ENCODE peak calls at places on chromosome 17, in ten cellular contexts. N is amniotic stem cell; P is stimulated activated CD8-positive, alpha-beta memory T cell treated with anti-CD3 and anti-CD28 coated beads, Interleukin-7, amount 100 ng/mL, for 1 hour; M is ELR; F is AG09309; Q is H7; U is Caco-2; G is body of pancreas; L is heart left ventricle; B is activated CD8-positive, alpha-beta memory T cell treated with anti-CD3 and anti-CD28 coated beads for 48 hours. C is an unnamed sample.

GRCh38 chr17:78901806-78902205 is 1.2 kb downstream of the CEP295NL start:
- DNase-seq in G (no peak), Q (no peak), M (no peak), U (no peak), N (no peak), P (no peak), B (no peak), L (no peak), F (no peak), C (no peak)

GRCh38 chr17:65750166-65750565 is 188.7 kb upstream of the AXIN2 start:
- DNase-seq in N (no peak), B (no peak), M (no peak), L (no peak), G (no peak), Q (no peak), F (no peak), P (no peak), U (no peak), C (no peak)

GRCh38 chr17:38713456-38713855 is 8.4 kb downstream of the MLLT6 start:
- DNase-seq in N (no peak), B (no peak), L (no peak), U (no peak), P (no peak), Q (peak), M (no peak), F (no peak), G (no peak), C (no peak)

GRCh38 chr17:36673637-36674277 is 72.4 kb downstream of the MRM1 start:
- DNase-seq in F (no peak), G (no peak), M (no peak), U (no peak), Q (no peak), P (no peak), B (no peak), L (no peak), N (no peak), C (no peak)

GRCh38 chr17:56896968-56897359 is 16.9 kb downstream of the TRIM25 start:
- DNase-seq in Q (no peak), F (no peak), B (no peak), N (no peak), G (peak), P (no peak), L (no peak), U (no peak), M (no peak), C (no peak)

GRCh38 chr17:292531-293382 is 59.9 kb downstream of the RPH3AL start:
- DNase-seq in F (no peak), N (no peak), B (no peak), L (no peak), G (no peak), U (no peak), M (no peak), P (no peak), Q (peak), C (no peak)

GRCh38 chr17:66829386-66829864 is 5.5 kb upstream of the CACNG5 start:
- DNase-seq in M (peak), P (no peak), Q (peak), B (no peak), N (peak), L (peak), U (peak), F (peak), G (peak), C (no peak)

GRCh38 chr17:64326420-64327054 is 63.5 kb upstream of the TEX2 start:
- DNase-seq in N (no peak), L (peak), U (no peak), G (peak), M (peak), Q (no peak), P (no peak), B (no peak), F (peak), C (peak)

GRCh38 chr17:29929006-29929543 is 953 bp downstream of the SSH2 start:
- DNase-seq in B (peak), F (no peak), G (peak), L (peak), N (peak), Q (peak), M (peak), U (peak), P (no peak), C (no peak)

GRCh38 chr17:17423656-17424055 is 53.1 kb upstream of the MED9 start:
- DNase-seq in U (no peak), M (no peak), L (no peak), G (no peak), N (no peak), F (no peak), P (no peak), B (no peak), Q (no peak), C (no peak)

GRCh38 chr17:3814361-3814760 is 13.4 kb upstream of the ITGAE start:
- DNase-seq in P (no peak), F (no peak), N (no peak), L (no peak), M (no peak), Q (no peak), B (no peak), U (no peak), G (no peak), C (no peak)

GRCh38 chr17:3535253-3535995 is 22.2 kb downstream of the TRPV3 start:
- DNase-seq in G (peak), N (peak), B (peak), P (no peak), F (no peak), U (no peak), L (peak), Q (peak), M (peak), C (no peak)

GRCh38 chr17:76943781-76944213 is 75.6 kb downstream of the MGAT5B start:
- DNase-seq in B (no peak), G (no peak), P (no peak), U (no peak), N (no peak), Q (peak), F (no peak), M (no peak), L (no peak), C (no peak)

GRCh38 chr17:43784068-43784467 is 3.8 kb downstream of the CFAP97D1 start:
- DNase-seq in L (no peak), U (no peak), N (no peak), G (no peak), P (no peak), Q (no peak), F (no peak), M (peak), B (no peak), C (no peak)

GRCh38 chr17:31072186-31072585 is 22.6 kb upstream of the NF1 start:
- DNase-seq in L (no peak), G (no peak), Q (no peak), U (peak), B (no peak), N (no peak), M (no peak), P (no peak), F (peak), C (no peak)

GRCh38 chr17:8954339-8954738 is 11.2 kb downstream of the PIK3R5 start:
- DNase-seq in B (no peak), M (no peak), F (no peak), Q (peak), G (peak), N (no peak), P (peak), U (no peak), L (peak), C (no peak)

GRCh38 chr17:37671028-37671812 is 28.0 kb upstream of the DDX52 start:
- DNase-seq in U (peak), F (no peak), M (peak), B (no peak), L (no peak), Q (no peak), G (no peak), N (no peak), P (no peak), C (no peak)

GRCh38 chr17:50693041-50693682 is 14.6 kb downstream of the ANKRD40 start:
- DNase-seq in L (no peak), N (peak), M (peak), F (no peak), U (peak), Q (no peak), B (no peak), G (no peak), P (no peak), C (no peak)

GRCh38 chr17:78416311-78416711 is 37.9 kb downstream of the PGS1 start:
- DNase-seq in F (no peak), G (peak), N (no peak), U (no peak), L (no peak), B (no peak), P (no peak), Q (no peak), M (no peak), C (no peak)

GRCh38 chr17:39632153-39632941 is 4.6 kb upstream of the STARD3 start:
- DNase-seq in U (no peak), G (peak), F (no peak), L (no peak), M (no peak), Q (peak), B (no peak), P (no peak), N (no peak), C (no peak)

GRCh38 chr17:38578641-38579480 is 26.9 kb downstream of the SRCIN1 start:
- DNase-seq in P (no peak), Q (peak), B (no peak), L (no peak), F (no peak), N (no peak), M (no peak), G (no peak), U (no peak), C (no peak)

GRCh38 chr17:57724038-57724728 is 20.9 kb downstream of the CCDC182 start:
- DNase-seq in F (no peak), L (no peak), M (no peak), Q (peak), P (no peak), N (no peak), B (no peak), U (no peak), G (no peak), C (no peak)

GRCh38 chr17:67372751-67373150 is 4.3 kb upstream of the PITPNC1 start:
- DNase-seq in Q (no peak), P (no peak), F (no peak), L (no peak), U (no peak), B (no peak), M (peak), G (no peak), N (no peak), C (no peak)

GRCh38 chr17:43020030-43020621 is 2.1 kb downstream of the VAT1 start:
- DNase-seq in L (peak), B (no peak), N (no peak), Q (peak), M (no peak), G (no peak), F (no peak), P (no peak), U (no peak), C (no peak)

GRCh38 chr17:33435716-33436301 is 142.7 kb upstream of the ASIC2 start:
- DNase-seq in Q (no peak), N (no peak), U (no peak), P (no peak), F (no peak), B (no peak), L (no peak), G (no peak), M (no peak), C (no peak)

GRCh38 chr17:78903101-78903779 is at the start of gene CEP295NL:
- DNase-seq in Q (peak), G (peak), M (peak), P (no peak), L (no peak), F (no peak), N (no peak), B (no peak), U (peak), C (no peak)

GRCh38 chr17:49557204-49558024 is 18.3 kb upstream of the NXPH3 start:
- DNase-seq in N (peak), L (peak), P (no peak), F (no peak), G (peak), U (peak), B (no peak), M (peak), Q (peak), C (no peak)

GRCh38 chr17:46020023-46020735 is 21.1 kb downstream of the STH start:
- DNase-seq in G (no peak), Q (no peak), N (no peak), F (no peak), B (no peak), L (no peak), M (no peak), P (peak), U (no peak), C (peak)

GRCh38 chr17:14143678-14144077 is 74.4 kb downstream of the COX10 start:
- DNase-seq in L (no peak), U (no peak), N (no peak), B (no peak), M (no peak), F (no peak), Q (no peak), G (peak), P (no peak), C (no peak)

GRCh38 chr17:43813386-43813785 is 19.6 kb downstream of the MPP3 start:
- DNase-seq in Q (no peak), G (no peak), P (no peak), F (no peak), N (no peak), M (no peak), B (no peak), U (no peak), L (no peak), C (no peak)